ENCODE peak calls at places on chromosomes 13 and 19, in five cellular contexts. A, L, J, S and C are unnamed samples.

GRCh38 chr19:3336680-3337523 is 29.5 kb upstream of the NFIC start:
- DNase-seq in A (no peak), L (peak), J (peak), S (peak), C (no peak)

GRCh38 chr19:38394488-38394887 is 6.0 kb downstream of the SPRED3 start:
- DNase-seq in A (peak), L (no peak), J (no peak), S (no peak), C (peak)

GRCh38 chr13:94800423-94800822 is 88.1 kb upstream of the SOX21 start:
- DNase-seq in A (no peak), L (no peak), J (no peak), S (no peak), C (no peak)

GRCh38 chr19:55447421-55448174 is 4.5 kb upstream of the SHISA7 start:
- DNase-seq in A (no peak), L (no peak), J (peak), S (no peak), C (no peak)

GRCh38 chr19:18194554-18195238 is 1.7 kb downstream of the MPV17L2 start:
- DNase-seq in A (peak), L (no peak), J (no peak), S (no peak), C (no peak)

GRCh38 chr13:45092668-45093067 is 27.6 kb upstream of the GTF2F2 start:
- DNase-seq in A (no peak), L (no peak), J (no peak), S (no peak), C (no peak)

GRCh38 chr13:44762946-44763345 is 186.8 kb upstream of the TSC22D1 start:
- DNase-seq in A (no peak), L (no peak), J (no peak), S (no peak), C (no peak)

GRCh38 chr13:44197791-44198770 is 175.5 kb upstream of the SERP2 start:
- DNase-seq in A (peak), L (no peak), J (no peak), S (no peak), C (no peak)

GRCh38 chr19:36973844-36974195 is 57.7 kb downstream of the ZNF568 start:
- DNase-seq in A (no peak), L (no peak), J (no peak), S (no peak), C (no peak)

GRCh38 chr13:40472427-40473220 is 193.8 kb downstream of the FOXO1 start:
- DNase-seq in A (no peak), L (peak), J (no peak), S (no peak), C (no peak)

GRCh38 chr19:40754611-40755247 is 3.7 kb downstream of the SNRPA start:
- DNase-seq in A (no peak), L (no peak), J (no peak), S (no peak), C (no peak)

GRCh38 chr19:38699027-38699346 is 45.3 kb downstream of the CAPN12 start:
- DNase-seq in A (no peak), L (no peak), J (no peak), S (no peak), C (no peak)